ENCODE peak calls at places on chromosome 15, in seven cellular contexts. Z is substantia nigra, X is cardiac muscle cell, K is esophagus squamous epithelium, B is tibial artery, C is PC-9, S is colonic mucosa. N is an unnamed sample.

GRCh38 chr15:82992436-82992835 is 6.4 kb downstream of the RAMAC start:
- DNase-seq in K (no peak), Z (no peak), B (no peak), X (no peak), C (no peak), S (no peak), N (no peak)

GRCh38 chr15:29690765-29691475 is 131.3 kb downstream of the TJP1 start:
- DNase-seq in S (no peak), C (no peak), X (no peak), K (no peak), Z (no peak), B (no peak), N (no peak)

GRCh38 chr15:94098877-94099606 is 132.3 kb upstream of the MCTP2 start:
- DNase-seq in C (no peak), X (no peak), S (no peak), B (no peak), Z (no peak), K (no peak), N (no peak)

GRCh38 chr15:81747477-81747876 is 298.3 kb downstream of the MEX3B start:
- DNase-seq in X (no peak), B (no peak), Z (no peak), C (no peak), K (no peak), S (no peak), N (no peak)

GRCh38 chr15:89023311-89023961 is 64.8 kb upstream of the ABHD2 start:
- DNase-seq in Z (no peak), B (no peak), C (no peak), K (no peak), S (no peak), X (peak; percentile 19), N (no peak)

GRCh38 chr15:67670647-67671305 is 128.3 kb downstream of the MAP2K5 start:
- DNase-seq in X (peak; percentile 7), B (no peak), Z (no peak), S (no peak), C (no peak), K (no peak), N (no peak)

GRCh38 chr15:48710952-48711495 is 65.5 kb upstream of the FBN1 start:
- DNase-seq in C (no peak), X (no peak), B (no peak), Z (no peak), S (no peak), K (no peak), N (no peak)

GRCh38 chr15:94582368-94582767 is 351.0 kb downstream of the MCTP2 start:
- DNase-seq in Z (no peak), B (no peak), K (no peak), X (peak; percentile 52), C (no peak), S (peak; percentile 20), N (no peak)

GRCh38 chr15:40103864-40104271 is 4.8 kb downstream of the BMF start:
- DNase-seq in C (no peak), Z (no peak), S (no peak), B (no peak), K (no peak), X (no peak), N (no peak)

GRCh38 chr15:63950911-63951481 is 95.3 kb downstream of the DAPK2 start:
- DNase-seq in S (no peak), K (no peak), Z (no peak), X (peak; percentile 50), C (no peak), B (no peak), N (no peak)

GRCh38 chr15:61049934-61050333 is 179.2 kb downstream of the RORA start:
- DNase-seq in X (peak; percentile 41), C (peak; percentile 16), Z (no peak), K (no peak), S (no peak), B (no peak), N (no peak)

GRCh38 chr15:59394166-59394661 is 21.5 kb upstream of the MYO1E start:
- DNase-seq in S (no peak), B (no peak), X (no peak), C (no peak), Z (no peak), K (no peak), N (no peak)

GRCh38 chr15:36415643-36416042 is 163.8 kb upstream of the CDIN1 start:
- DNase-seq in K (no peak), X (peak; percentile 79), S (no peak), C (no peak), Z (no peak), B (no peak), N (no peak)

GRCh38 chr15:52558196-52558595 is 10.6 kb downstream of the ARPP19 start:
- DNase-seq in K (no peak), S (no peak), X (peak; percentile 53), C (no peak), B (no peak), Z (no peak), N (no peak)

GRCh38 chr15:52505141-52505540 is 23.5 kb downstream of the MYO5A start:
- DNase-seq in K (no peak), Z (no peak), X (no peak), S (no peak), B (peak; percentile 43), C (no peak), N (no peak)

GRCh38 chr15:75176404-75176761 is 25.3 kb upstream of the C15orf39 start:
- DNase-seq in S (no peak), B (peak; percentile 48), X (no peak), Z (no peak), K (no peak), C (no peak), N (no peak)
- H3K27ac ChIP-seq in S (no peak overlapping the region), B (peak overlapping the region; percentile 86), X (no peak overlapping the region), Z (no peak overlapping the region), K (peak overlapping the region; percentile 80), C (peak overlapping the region; percentile 82), N (no peak overlapping the region)

GRCh38 chr15:101650145-101650544 is 2.0 kb downstream of the TM2D3 start:
- DNase-seq in S (no peak), C (no peak), X (no peak), Z (no peak), B (no peak), K (no peak), N (no peak)
- H3K27ac ChIP-seq in S (no peak overlapping the region), C (no peak overlapping the region), X (no peak overlapping the region), Z (no peak overlapping the region), B (no peak overlapping the region), K (no peak overlapping the region), N (no peak overlapping the region)

GRCh38 chr15:93072011-93072410 is 17.0 kb downstream of the RGMA start:
- DNase-seq in X (peak; percentile 80), Z (no peak), B (no peak), K (no peak), C (no peak), S (no peak), N (no peak)

GRCh38 chr15:93072440-93073394 is 16.3 kb downstream of the RGMA start:
- DNase-seq in X (peak; percentile 85), K (no peak), S (peak; percentile 65), C (peak; percentile 84), B (peak; percentile 76), Z (no peak), N (peak; percentile 77)

GRCh38 chr15:93070901-93071300 is 18.1 kb downstream of the RGMA start:
- DNase-seq in K (no peak), C (no peak), X (no peak), S (no peak), B (no peak), Z (no peak), N (no peak)

GRCh38 chr15:93070136-93070535 is 18.9 kb downstream of the RGMA start:
- DNase-seq in C (no peak), K (no peak), X (no peak), Z (no peak), B (no peak), S (no peak), N (no peak)

GRCh38 chr15:93071469-93071891 is 17.5 kb downstream of the RGMA start:
- DNase-seq in C (no peak), K (no peak), S (no peak), X (peak; percentile 64), B (no peak), Z (no peak), N (no peak)
- H3K27ac ChIP-seq in C (no peak overlapping the region), K (peak overlapping the region; percentile 95), S (peak overlapping the region; percentile 50), X (no peak overlapping the region), B (peak overlapping the region; percentile 79), Z (peak overlapping the region; percentile 19), N (no peak overlapping the region)

GRCh38 chr15:99403597-99403996 is 152.3 kb downstream of the LRRC28 start:
- DNase-seq in S (no peak), B (no peak), Z (no peak), C (no peak), X (no peak), K (no peak), N (no peak)
- H3K27ac ChIP-seq in S (peak overlapping the region; percentile 8), B (no peak overlapping the region), Z (no peak overlapping the region), C (no peak overlapping the region), X (no peak overlapping the region), K (no peak overlapping the region), N (no peak overlapping the region)

GRCh38 chr15:33067456-33067855 is 127.1 kb downstream of the FMN1 start:
- DNase-seq in Z (no peak), C (no peak), B (no peak), X (peak; percentile 6), S (no peak), K (no peak), N (no peak)
- H3K27ac ChIP-seq in Z (no peak overlapping the region), C (peak overlapping the region; percentile 96), B (no peak overlapping the region), X (no peak overlapping the region), S (peak overlapping the region; percentile 90), K (peak overlapping the region; percentile 71), N (peak overlapping the region; percentile 92)

GRCh38 chr15:96350884-96351639 is 20.6 kb downstream of the NR2F2 start:
- DNase-seq in S (no peak), Z (no peak), K (no peak), C (no peak), B (peak; percentile 17), X (no peak), N (no peak)
- H3K27ac ChIP-seq in S (no peak overlapping the region), Z (no peak overlapping the region), K (peak overlapping the region; percentile 95), C (no peak overlapping the region), B (peak overlapping the region; percentile 97), X (no peak overlapping the region), N (no peak overlapping the region)